ENCODE peak calls at places on chromosomes 6 and 20, in eight cellular contexts. H is H54, W is psoas muscle, V is sciatic nerve, T is BE2C, C is GM12892, S is NCI-H1105, P is EH. O is an unnamed sample.

GRCh38 chr6:162942860-162943259 is 215.1 kb downstream of the PACRG start:
- DNase-seq in P (peak), H (no peak), T (no peak), S (no peak), V (no peak), W (no peak), C (no peak), O (no peak)

GRCh38 chr6:122569372-122569771 is 40.8 kb upstream of the PKIB start:
- DNase-seq in H (no peak), P (no peak), S (no peak), C (no peak), V (no peak), W (no peak), T (no peak), O (no peak)

GRCh38 chr6:106787327-106788196 is 158.2 kb downstream of the QRSL1 start:
- DNase-seq in W (no peak), C (no peak), S (no peak), P (no peak), H (no peak), V (no peak), T (no peak), O (no peak)

GRCh38 chr6:34151321-34152041 is 5.6 kb upstream of the GRM4 start:
- DNase-seq in T (no peak), S (peak), P (no peak), H (no peak), V (peak), C (peak), W (no peak), O (no peak)

GRCh38 chr6:150528648-150529285 is 70.9 kb upstream of the PLEKHG1 start:
- DNase-seq in S (no peak), H (peak), V (peak), C (no peak), T (no peak), P (peak), W (peak), O (peak)

GRCh38 chr20:56974499-56975250 is 291.8 kb downstream of the BMP7 start:
- DNase-seq in C (no peak), T (peak), P (peak), V (no peak), S (no peak), W (no peak), H (peak), O (no peak)

GRCh38 chr6:137549106-137549505 is 54.9 kb upstream of the OLIG3 start:
- DNase-seq in C (no peak), S (no peak), T (no peak), P (no peak), H (no peak), W (no peak), V (no peak), O (no peak)

GRCh38 chr6:166556871-166557322 is 29.6 kb downstream of the RAMACL start:
- DNase-seq in C (no peak), T (no peak), H (peak), P (peak), S (peak), W (peak), V (peak), O (no peak)

GRCh38 chr6:37942606-37943376 is 123.3 kb downstream of the ZFAND3 start:
- DNase-seq in T (no peak), S (no peak), P (peak), W (no peak), H (no peak), C (no peak), V (no peak), O (no peak)

GRCh38 chr6:38436726-38437465 is 202.8 kb downstream of the BTBD9 start:
- DNase-seq in P (peak), W (no peak), S (no peak), V (no peak), T (peak), C (no peak), H (peak), O (no peak)

GRCh38 chr20:4573564-4574355 is 147.9 kb upstream of the PRND start:
- DNase-seq in P (peak), S (no peak), H (peak), C (no peak), W (no peak), V (no peak), T (no peak), O (no peak)

GRCh38 chr6:2876210-2877056 is 26.7 kb downstream of the SERPINB9 start:
- DNase-seq in S (no peak), T (no peak), W (peak), V (no peak), H (peak), P (peak), C (no peak), O (no peak)

GRCh38 chr6:153523390-153523789 is 392.3 kb upstream of the RGS17 start:
- DNase-seq in V (no peak), S (no peak), W (no peak), P (no peak), H (no peak), T (no peak), C (no peak), O (no peak)

GRCh38 chr6:116397960-116398359 is 27.2 kb downstream of the DSE start:
- DNase-seq in H (no peak), V (no peak), T (no peak), S (no peak), P (peak), C (no peak), W (no peak), O (no peak)

GRCh38 chr6:105920071-105920470 is 166.1 kb upstream of the PRDM1 start:
- DNase-seq in C (no peak), P (no peak), W (no peak), T (no peak), V (no peak), H (no peak), S (no peak), O (no peak)

GRCh38 chr6:152112503-152113261 is 305.2 kb downstream of the ESR1 start:
- DNase-seq in V (peak), P (no peak), W (peak), T (peak), S (no peak), H (no peak), C (no peak), O (no peak)

GRCh38 chr6:4023240-4023639 is 55.7 kb downstream of the FAM217A start:
- DNase-seq in S (no peak), C (no peak), P (no peak), H (no peak), W (no peak), T (no peak), V (no peak), O (no peak)

GRCh38 chr6:42551202-42551601 is 12.6 kb upstream of the UBR2 start:
- DNase-seq in H (no peak), P (peak), W (no peak), T (no peak), S (no peak), C (no peak), V (no peak), O (no peak)

GRCh38 chr20:59300341-59301081 is at the start of gene EDN3:
- DNase-seq in T (no peak), W (no peak), V (no peak), C (no peak), S (no peak), H (no peak), P (no peak), O (no peak)

GRCh38 chr6:4731996-4732395 is 44.2 kb upstream of the CDYL start:
- DNase-seq in C (no peak), P (no peak), V (no peak), S (no peak), H (no peak), T (no peak), W (no peak), O (no peak)

GRCh38 chr20:10674684-10675455 is 1.1 kb upstream of the JAG1 start:
- DNase-seq in S (peak), P (peak), W (peak), T (peak), H (peak), V (peak), C (peak), O (peak)

GRCh38 chr20:6704132-6704861 is 63.2 kb upstream of the BMP2 start:
- DNase-seq in V (no peak), P (peak), T (no peak), S (no peak), C (no peak), W (no peak), H (no peak), O (no peak)

GRCh38 chr6:137370871-137371633 is 123.1 kb downstream of the OLIG3 start:
- DNase-seq in V (no peak), C (no peak), P (peak), W (no peak), S (no peak), H (no peak), T (no peak), O (no peak)

GRCh38 chr6:45928721-45929305 is 86.8 kb downstream of the CLIC5 start:
- DNase-seq in W (no peak), C (no peak), P (no peak), H (no peak), S (no peak), T (no peak), V (no peak), O (no peak)

GRCh38 chr20:23163562-23163961 is 77.4 kb upstream of the CD93 start:
- DNase-seq in H (no peak), T (no peak), C (no peak), W (no peak), S (no peak), P (no peak), V (no peak), O (no peak)

GRCh38 chr6:33091957-33092356 is 16.2 kb downstream of the HLA-DPB1 start:
- DNase-seq in T (peak), P (peak), S (no peak), W (peak), C (peak), H (no peak), V (no peak), O (peak)

GRCh38 chr6:110415297-110415916 is at the start of gene DDO:
- DNase-seq in T (peak), H (peak), P (peak), C (no peak), S (no peak), W (peak), V (peak), O (no peak)

GRCh38 chr6:104885518-104886043 is 25.9 kb upstream of the HACE1 start:
- DNase-seq in H (no peak), W (no peak), S (no peak), V (no peak), P (no peak), T (no peak), C (no peak), O (no peak)

GRCh38 chr20:51338692-51339440 is 203.7 kb downstream of the NFATC2 start:
- DNase-seq in V (no peak), T (no peak), H (no peak), S (no peak), P (peak), W (no peak), C (no peak), O (no peak)

GRCh38 chr6:15312500-15312899 is 66.6 kb downstream of the JARID2 start:
- DNase-seq in S (no peak), V (no peak), C (no peak), W (no peak), H (no peak), T (peak), P (peak), O (no peak)

GRCh38 chr6:161223646-161224045 is 50.2 kb downstream of the AGPAT4 start:
- DNase-seq in C (no peak), T (no peak), H (no peak), V (no peak), S (no peak), P (no peak), W (no peak), O (no peak)

GRCh38 chr20:11807070-11807741 is 110.5 kb upstream of the BTBD3 start:
- DNase-seq in V (no peak), H (peak), P (peak), S (no peak), T (no peak), C (no peak), W (no peak), O (no peak)

GRCh38 chr6:1163501-1163900 is 148.4 kb upstream of the FOXQ1 start:
- DNase-seq in C (no peak), P (no peak), W (no peak), T (no peak), V (no peak), H (no peak), S (no peak), O (no peak)